ENCODE peak calls at places on chromosomes 3 and 15, in seven cellular contexts. M, O, Z, F, Q, C and V are unnamed samples.

GRCh38 chr3:150607267-150608065 is 4.3 kb downstream of the SELENOT start:
- DNase-seq in M (no peak), O (no peak), Z (no peak), F (no peak), Q (peak), C (no peak), V (no peak)

GRCh38 chr15:66089049-66089448 is 164.5 kb downstream of the MEGF11 start:
- DNase-seq in M (no peak), O (no peak), Z (no peak), F (no peak), Q (no peak), C (peak), V (no peak)

GRCh38 chr3:152827313-152827712 is 7.6 kb upstream of the P2RY1 start:
- DNase-seq in M (no peak), O (no peak), Z (no peak), F (no peak), Q (no peak), C (no peak), V (no peak)

GRCh38 chr3:71348001-71348632 is 235.4 kb downstream of the FOXP1 start:
- DNase-seq in M (no peak), O (no peak), Z (no peak), F (no peak), Q (no peak), C (no peak), V (no peak)

GRCh38 chr3:174356596-174356995 is 502.5 kb upstream of the NAALADL2 start:
- DNase-seq in M (no peak), O (no peak), Z (no peak), F (no peak), Q (no peak), C (no peak), V (no peak)

GRCh38 chr3:57557088-57557537 is 1.0 kb downstream of the PDE12 start:
- DNase-seq in M (peak), O (peak), Z (no peak), F (peak), Q (peak), C (peak), V (peak)

GRCh38 chr3:53331871-53332270 is 15.5 kb downstream of the DCP1A start:
- DNase-seq in M (no peak), O (no peak), Z (no peak), F (no peak), Q (no peak), C (no peak), V (no peak)

GRCh38 chr15:74789741-74790079 is 7.8 kb downstream of the CSK start:
- DNase-seq in M (no peak), O (no peak), Z (no peak), F (no peak), Q (no peak), C (no peak), V (no peak)

GRCh38 chr15:75831806-75832102 is 11.5 kb upstream of the UBE2Q2 start:
- DNase-seq in M (no peak), O (no peak), Z (no peak), F (no peak), Q (no peak), C (no peak), V (no peak)

GRCh38 chr3:68306571-68306970 is 625.8 kb downstream of the TAFA4 start:
- DNase-seq in M (no peak), O (no peak), Z (no peak), F (peak), Q (peak), C (no peak), V (peak)

GRCh38 chr3:12512534-12513101 is 28.3 kb downstream of the TSEN2 start:
- DNase-seq in M (no peak), O (no peak), Z (no peak), F (no peak), Q (no peak), C (peak), V (no peak)

GRCh38 chr15:62486041-62486440 is 321.0 kb upstream of the C2CD4B start:
- DNase-seq in M (no peak), O (no peak), Z (no peak), F (no peak), Q (no peak), C (no peak), V (no peak)

GRCh38 chr3:37603722-37604121 is 258.0 kb upstream of the CTDSPL start:
- DNase-seq in M (no peak), O (no peak), Z (no peak), F (no peak), Q (no peak), C (no peak), V (peak)

GRCh38 chr3:78123058-78123457 is 1083.2 kb downstream of the ROBO2 start:
- DNase-seq in M (no peak), O (no peak), Z (no peak), F (no peak), Q (no peak), C (no peak), V (no peak)

GRCh38 chr15:95129589-95129988 is 898.2 kb downstream of the MCTP2 start:
- DNase-seq in M (no peak), O (peak), Z (no peak), F (no peak), Q (no peak), C (no peak), V (peak)

GRCh38 chr3:56119575-56120349 is 348.5 kb downstream of the ERC2 start:
- DNase-seq in M (no peak), O (no peak), Z (no peak), F (no peak), Q (no peak), C (no peak), V (peak)

GRCh38 chr3:57100046-57100695 is 39.7 kb downstream of the SPATA12 start:
- DNase-seq in M (peak), O (peak), Z (peak), F (peak), Q (peak), C (peak), V (peak)

GRCh38 chr3:116444819-116445290 is 432 bp downstream of the LSAMP start:
- DNase-seq in M (no peak), O (no peak), Z (no peak), F (peak), Q (no peak), C (peak), V (no peak)

GRCh38 chr3:30681276-30682211 is 75.1 kb downstream of the TGFBR2 start:
- DNase-seq in M (no peak), O (peak), Z (no peak), F (no peak), Q (no peak), C (peak), V (no peak)

GRCh38 chr3:128999104-128999503 is 2.0 kb upstream of the EFCC1 start:
- DNase-seq in M (no peak), O (no peak), Z (no peak), F (no peak), Q (no peak), C (no peak), V (peak)
- TF ChIP-seq MAX in M (no peak), O (no peak), Z (no peak), F (no peak), Q (no peak), C (no peak), V (no peak)

DNA sequence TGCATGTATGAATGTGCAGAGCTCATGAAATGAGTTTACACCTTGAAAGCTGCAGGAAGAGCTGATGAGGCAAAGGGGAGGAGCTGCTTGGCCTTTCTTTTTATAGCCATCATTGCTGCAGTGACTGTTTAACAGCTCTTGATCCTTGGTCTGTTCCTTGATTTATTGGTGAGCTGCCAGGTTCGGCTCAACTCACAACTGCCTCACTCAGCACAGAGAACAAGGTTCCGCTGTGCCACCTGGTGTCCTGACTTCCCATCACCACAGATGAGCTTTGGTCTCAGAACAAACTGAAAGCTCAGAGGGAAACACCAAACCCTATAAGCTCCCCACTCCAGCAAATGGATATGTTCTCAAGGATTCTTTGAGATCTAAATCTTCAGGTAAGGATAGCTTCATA is 626.1 kb downstream of the MAGI1 start:
- DNase-seq in M (no peak), O (peak), Z (no peak), F (peak), Q (peak), C (no peak), V (no peak)
- TF ChIP-seq MAX in M (no peak), O (no peak), Z (no peak), F (no peak), Q (no peak), C (no peak), V (no peak)

GRCh38 chr3:72754582-72754981 is 93.7 kb downstream of the SHQ1 start:
- DNase-seq in M (no peak), O (no peak), Z (no peak), F (no peak), Q (no peak), C (no peak), V (no peak)
- TF ChIP-seq MAX in M (no peak), O (no peak), Z (no peak), F (no peak), Q (no peak), C (no peak), V (no peak)

GRCh38 chr15:29104566-29104880 is 165.1 kb downstream of the NSMCE3 start:
- DNase-seq in M (no peak), O (no peak), Z (no peak), F (no peak), Q (no peak), C (no peak), V (no peak)

GRCh38 chr15:29105151-29105785 is 164.4 kb downstream of the NSMCE3 start:
- DNase-seq in M (no peak), O (no peak), Z (no peak), F (no peak), Q (no peak), C (no peak), V (no peak)

GRCh38 chr15:29102911-29103824 is 166.5 kb downstream of the NSMCE3 start:
- DNase-seq in M (no peak), O (no peak), Z (no peak), F (no peak), Q (no peak), C (no peak), V (no peak)

GRCh38 chr15:29106116-29106515 is 163.5 kb downstream of the NSMCE3 start:
- DNase-seq in M (no peak), O (no peak), Z (no peak), F (no peak), Q (no peak), C (no peak), V (no peak)

GRCh38 chr15:29103825-29104565 is 165.6 kb downstream of the NSMCE3 start:
- DNase-seq in M (peak), O (peak), Z (no peak), F (peak), Q (no peak), C (no peak), V (peak)
- TF ChIP-seq MAX in M (peak), O (no peak), Z (no peak), F (peak), Q (no peak), C (no peak), V (no peak)